ENCODE peak calls at places on chromosomes 5 and 9, in six cellular contexts. One of them, this sample, is unnamed.

GRCh38 chr5:600551-601541 is 11.3 kb upstream of the CEP72 start:
- DNase-seq in IMR-90: no peak
- DNase-seq in H9: no peak
- DNase-seq in H1: no peak
- DNase-seq in mesendoderm: no peak
- DNase-seq in mesenchymal stem cell: no peak
- DNase-seq in this sample: no peak

GRCh38 chr9:95831810-95832209 is 43.7 kb upstream of the ERCC6L2 start:
- DNase-seq in IMR-90: no peak
- DNase-seq in H9: no peak
- DNase-seq in H1: no peak
- DNase-seq in mesendoderm: no peak
- DNase-seq in mesenchymal stem cell: no peak
- DNase-seq in this sample: no peak

GRCh38 chr5:2754621-2755370 is 3.3 kb upstream of the IRX2 start:
- DNase-seq in IMR-90: no peak
- DNase-seq in H9: no peak
- DNase-seq in H1: no peak
- DNase-seq in mesendoderm: peak; percentile 47
- DNase-seq in mesenchymal stem cell: no peak
- DNase-seq in this sample: no peak

GRCh38 chr5:41707853-41708603 is 162.2 kb downstream of the OXCT1 start:
- DNase-seq in IMR-90: peak; percentile 76
- DNase-seq in H9: peak; percentile 55
- DNase-seq in H1: no peak
- DNase-seq in mesendoderm: peak; percentile 85
- DNase-seq in mesenchymal stem cell: peak; percentile 52
- DNase-seq in this sample: peak; percentile 9

GRCh38 chr9:127898433-127899199 is 787 bp downstream of the ST6GALNAC6 start:
- DNase-seq in IMR-90: peak; percentile 89
- DNase-seq in H9: peak; percentile 41
- DNase-seq in H1: no peak
- DNase-seq in mesendoderm: no peak
- DNase-seq in mesenchymal stem cell: peak; percentile 94
- DNase-seq in this sample: no peak

GRCh38 chr5:111848374-111848914 is 91.5 kb upstream of the NREP start:
- DNase-seq in IMR-90: peak; percentile 24
- DNase-seq in H9: no peak
- DNase-seq in H1: no peak
- DNase-seq in mesendoderm: no peak
- DNase-seq in mesenchymal stem cell: peak; percentile 77
- DNase-seq in this sample: no peak

GRCh38 chr5:33146916-33147315 is 293.8 kb upstream of the TARS1 start:
- DNase-seq in IMR-90: peak; percentile 67
- DNase-seq in H9: no peak
- DNase-seq in H1: no peak
- DNase-seq in mesendoderm: no peak
- DNase-seq in mesenchymal stem cell: peak; percentile 10
- DNase-seq in this sample: no peak

GRCh38 chr9:104256031-104256709 is 162.1 kb downstream of the SMC2 start:
- DNase-seq in IMR-90: no peak
- DNase-seq in H9: no peak
- DNase-seq in H1: no peak
- DNase-seq in mesendoderm: no peak
- DNase-seq in mesenchymal stem cell: no peak
- DNase-seq in this sample: no peak

GRCh38 chr5:68424799-68425537 is 209.4 kb downstream of the PIK3R1 start:
- DNase-seq in IMR-90: peak; percentile 49
- DNase-seq in H9: no peak
- DNase-seq in H1: no peak
- DNase-seq in mesendoderm: no peak
- DNase-seq in mesenchymal stem cell: peak; percentile 52
- DNase-seq in this sample: no peak

GRCh38 chr9:101029300-101030021 is 934 bp downstream of the PLPPR1 start:
- DNase-seq in IMR-90: no peak
- DNase-seq in H9: no peak
- DNase-seq in H1: no peak
- DNase-seq in mesendoderm: peak; percentile 2
- DNase-seq in mesenchymal stem cell: no peak
- DNase-seq in this sample: peak; percentile 36

GRCh38 chr5:68798877-68799276 is 294.9 kb upstream of the SLC30A5 start:
- DNase-seq in IMR-90: no peak
- DNase-seq in H9: no peak
- DNase-seq in H1: no peak
- DNase-seq in mesendoderm: no peak
- DNase-seq in mesenchymal stem cell: no peak
- DNase-seq in this sample: no peak

GRCh38 chr9:120696551-120697230 is 17.6 kb downstream of the MEGF9 start:
- DNase-seq in IMR-90: peak; percentile 38
- DNase-seq in H9: no peak
- DNase-seq in H1: no peak
- DNase-seq in mesendoderm: no peak
- DNase-seq in mesenchymal stem cell: peak; percentile 6
- DNase-seq in this sample: no peak

GRCh38 chr9:91681461-91682305 is 258.1 kb upstream of the NFIL3 start:
- DNase-seq in IMR-90: peak; percentile 64
- DNase-seq in H9: peak; percentile 87
- DNase-seq in H1: peak; percentile 47
- DNase-seq in mesendoderm: peak; percentile 79
- DNase-seq in mesenchymal stem cell: peak; percentile 66
- DNase-seq in this sample: peak; percentile 58

GRCh38 chr9:16175461-16175860 is 622.6 kb downstream of the CCDC171 start:
- DNase-seq in IMR-90: peak; percentile 18
- DNase-seq in H9: no peak
- DNase-seq in H1: no peak
- DNase-seq in mesendoderm: no peak
- DNase-seq in mesenchymal stem cell: no peak
- DNase-seq in this sample: no peak

GRCh38 chr9:129964901-129965734 is 77.9 kb downstream of the FNBP1 start:
- DNase-seq in IMR-90: peak; percentile 93
- DNase-seq in H9: no peak
- DNase-seq in H1: no peak
- DNase-seq in mesendoderm: peak; percentile 59
- DNase-seq in mesenchymal stem cell: peak; percentile 93
- DNase-seq in this sample: peak; percentile 26

GRCh38 chr5:78783434-78784130 is 135.0 kb upstream of the LHFPL2 start:
- DNase-seq in IMR-90: no peak
- DNase-seq in H9: no peak
- DNase-seq in H1: no peak
- DNase-seq in mesendoderm: no peak
- DNase-seq in mesenchymal stem cell: no peak
- DNase-seq in this sample: no peak
- H2BK15ac ChIP-seq in IMR-90: peak overlapping the region; percentile 71
- H2BK15ac ChIP-seq in H9: no peak overlapping the region
- H2BK15ac ChIP-seq in H1: no peak overlapping the region
- H2BK15ac ChIP-seq in mesendoderm: no peak overlapping the region
- H2BK15ac ChIP-seq in mesenchymal stem cell: no peak overlapping the region
- H2BK15ac ChIP-seq in this sample: no peak overlapping the region

DNA sequence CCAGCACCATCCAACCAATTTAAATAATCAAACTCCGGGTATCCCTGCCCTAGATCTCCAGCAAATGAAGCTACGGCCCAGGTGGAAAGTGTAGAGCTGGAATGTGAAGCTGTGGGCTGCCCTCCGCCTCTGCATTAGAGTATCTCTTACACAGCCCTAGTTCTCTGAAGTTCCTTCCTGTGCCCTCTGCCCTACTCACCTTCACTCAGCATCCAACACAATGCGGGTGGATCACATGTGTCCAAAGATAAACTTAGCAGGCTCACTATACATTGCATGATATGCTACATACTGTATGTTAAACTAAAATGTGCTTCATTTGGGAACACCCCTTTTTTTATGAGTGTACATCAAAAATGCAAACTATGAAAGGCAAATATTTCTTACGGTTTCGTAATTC is 70.0 kb upstream of the RAD23B start:
- DNase-seq in IMR-90: no peak
- DNase-seq in H9: no peak
- DNase-seq in H1: no peak
- DNase-seq in mesendoderm: no peak
- DNase-seq in mesenchymal stem cell: no peak
- DNase-seq in this sample: no peak
- H3K4me2 ChIP-seq in IMR-90: no peak overlapping the region
- H3K4me2 ChIP-seq in H9: no peak overlapping the region
- H3K4me2 ChIP-seq in H1: no peak overlapping the region
- H3K4me2 ChIP-seq in mesendoderm: no peak overlapping the region
- H3K4me2 ChIP-seq in mesenchymal stem cell: no peak overlapping the region
- H3K4me2 ChIP-seq in this sample: no peak overlapping the region

GRCh38 chr5:75823811-75824210 is 106.6 kb upstream of the POC5 start:
- DNase-seq in IMR-90: no peak
- DNase-seq in H9: no peak
- DNase-seq in H1: no peak
- DNase-seq in mesendoderm: no peak
- DNase-seq in mesenchymal stem cell: no peak
- DNase-seq in this sample: no peak
- H2BK15ac ChIP-seq in IMR-90: no peak overlapping the region
- H2BK15ac ChIP-seq in H9: no peak overlapping the region
- H2BK15ac ChIP-seq in H1: no peak overlapping the region
- H2BK15ac ChIP-seq in mesendoderm: no peak overlapping the region
- H2BK15ac ChIP-seq in mesenchymal stem cell: no peak overlapping the region
- H2BK15ac ChIP-seq in this sample: no peak overlapping the region

DNA sequence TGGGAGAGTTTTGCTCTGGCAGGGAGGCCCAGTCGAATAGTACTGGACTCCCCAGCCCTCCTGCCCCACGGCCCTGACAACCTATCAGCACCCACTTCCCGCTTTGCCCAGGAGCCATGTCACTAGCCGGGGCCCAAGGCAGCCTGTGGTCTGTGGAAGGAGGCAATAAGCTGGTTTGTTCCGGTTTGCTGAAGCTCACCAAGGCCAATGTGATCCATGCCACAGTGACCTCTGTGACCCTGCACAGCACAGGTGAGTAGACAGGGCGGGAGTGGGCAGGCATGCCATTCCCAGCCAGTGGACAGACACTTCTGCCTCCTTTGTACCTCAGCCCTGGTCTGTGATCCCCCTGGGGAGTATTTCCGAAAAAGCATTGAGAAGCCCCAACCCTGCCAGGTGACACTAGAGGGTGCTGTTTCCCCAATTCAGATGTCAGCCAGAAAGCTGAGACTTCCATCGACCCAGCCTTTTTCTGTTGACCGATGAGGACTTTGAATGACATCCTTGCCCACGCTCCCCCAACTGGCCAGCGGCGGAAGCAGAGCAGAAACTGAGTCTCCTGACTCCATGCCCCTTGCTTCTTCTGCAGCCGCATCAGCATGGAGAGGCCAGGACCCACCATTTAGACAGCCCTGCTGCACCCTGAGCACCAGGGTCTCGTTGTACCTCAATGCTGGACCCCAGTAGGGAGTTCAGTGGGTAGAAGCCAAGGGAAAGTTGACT is 9.6 kb downstream of the PCYOX1L start:
- DNase-seq in IMR-90: peak; percentile 70
- DNase-seq in H9: peak; percentile 88
- DNase-seq in H1: peak; percentile 62
- DNase-seq in mesendoderm: peak; percentile 94
- DNase-seq in mesenchymal stem cell: peak; percentile 82
- DNase-seq in this sample: peak; percentile 81
- H3K4me2 ChIP-seq in IMR-90: no peak overlapping the region
- H3K4me2 ChIP-seq in H9: no peak overlapping the region
- H3K4me2 ChIP-seq in H1: no peak overlapping the region
- H3K4me2 ChIP-seq in mesendoderm: no peak overlapping the region
- H3K4me2 ChIP-seq in mesenchymal stem cell: no peak overlapping the region
- H3K4me2 ChIP-seq in this sample: no peak overlapping the region

DNA sequence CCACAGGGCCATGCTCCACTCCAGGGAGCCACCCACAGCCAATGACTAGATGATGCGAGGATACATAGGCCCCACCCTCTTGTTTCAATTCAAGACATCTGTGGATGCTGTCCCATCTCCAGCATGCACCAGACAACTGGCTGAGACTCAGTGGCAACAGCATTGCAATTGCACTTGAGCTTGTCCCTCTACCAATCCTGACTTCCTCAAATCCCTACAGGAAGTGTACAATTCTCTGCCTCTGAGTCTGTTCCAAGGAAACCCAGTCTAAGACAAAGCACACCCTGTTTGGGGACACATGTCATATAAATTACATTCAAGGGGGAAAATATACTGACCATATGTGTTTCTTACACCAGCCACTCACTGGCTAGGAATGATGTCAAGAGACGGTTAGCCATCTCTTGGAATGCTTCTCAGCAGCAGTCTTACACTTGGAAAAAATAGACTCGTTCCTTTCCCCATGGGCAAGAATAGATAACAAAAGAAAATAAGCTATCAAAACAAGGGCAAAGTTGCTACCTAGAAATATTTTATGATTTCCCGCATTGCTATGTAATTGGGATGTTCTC is 312.5 kb upstream of the KIF2A start:
- DNase-seq in IMR-90: no peak
- DNase-seq in H9: no peak
- DNase-seq in H1: no peak
- DNase-seq in mesendoderm: no peak
- DNase-seq in mesenchymal stem cell: no peak
- DNase-seq in this sample: no peak
- H2BK15ac ChIP-seq in IMR-90: no peak overlapping the region
- H2BK15ac ChIP-seq in H9: no peak overlapping the region
- H2BK15ac ChIP-seq in H1: no peak overlapping the region
- H2BK15ac ChIP-seq in mesendoderm: no peak overlapping the region
- H2BK15ac ChIP-seq in mesenchymal stem cell: no peak overlapping the region
- H2BK15ac ChIP-seq in this sample: no peak overlapping the region

DNA sequence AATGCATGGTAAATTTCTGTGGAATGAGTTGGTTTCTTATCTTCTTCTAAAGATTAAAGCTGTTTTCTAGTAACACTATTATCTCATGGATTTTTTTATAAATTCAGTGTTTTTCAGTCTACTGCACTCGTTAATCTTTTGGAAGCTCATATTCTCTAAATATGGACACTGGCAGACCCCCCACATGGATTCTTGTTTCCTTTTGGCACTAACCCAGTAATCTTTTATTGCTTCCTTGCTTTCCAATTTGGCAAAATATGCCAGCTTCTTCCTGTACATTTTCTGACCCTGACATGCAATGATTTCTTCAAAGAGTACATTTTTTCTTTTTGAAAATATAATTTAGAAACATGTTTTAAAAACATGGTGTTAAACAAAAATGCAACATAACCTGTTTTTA is 474.2 kb upstream of the FTMT start:
- DNase-seq in IMR-90: no peak
- DNase-seq in H9: no peak
- DNase-seq in H1: no peak
- DNase-seq in mesendoderm: no peak
- DNase-seq in mesenchymal stem cell: no peak
- DNase-seq in this sample: no peak
- H3K4me2 ChIP-seq in IMR-90: no peak overlapping the region
- H3K4me2 ChIP-seq in H9: no peak overlapping the region
- H3K4me2 ChIP-seq in H1: no peak overlapping the region
- H3K4me2 ChIP-seq in mesendoderm: no peak overlapping the region
- H3K4me2 ChIP-seq in mesenchymal stem cell: no peak overlapping the region
- H3K4me2 ChIP-seq in this sample: no peak overlapping the region

DNA sequence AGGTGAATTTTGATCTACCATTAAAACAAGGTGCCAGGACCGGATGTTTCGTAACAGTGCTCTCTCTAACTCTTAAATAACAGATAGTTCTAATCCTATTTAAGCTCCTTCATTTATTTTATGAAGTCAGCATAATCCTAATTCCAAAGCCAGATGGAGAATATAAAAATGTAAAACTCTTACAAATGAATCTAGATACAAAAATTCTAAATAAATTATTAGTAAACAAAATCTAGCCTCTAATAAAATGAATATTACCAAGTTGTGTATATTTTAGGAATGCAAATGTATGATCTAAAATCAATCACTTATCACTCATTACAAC is 32.4 kb upstream of the IL33 start:
- DNase-seq in IMR-90: no peak
- DNase-seq in H9: no peak
- DNase-seq in H1: no peak
- DNase-seq in mesendoderm: no peak
- DNase-seq in mesenchymal stem cell: no peak
- DNase-seq in this sample: no peak
- H2BK15ac ChIP-seq in IMR-90: no peak overlapping the region
- H2BK15ac ChIP-seq in H9: no peak overlapping the region
- H2BK15ac ChIP-seq in H1: no peak overlapping the region
- H2BK15ac ChIP-seq in mesendoderm: no peak overlapping the region
- H2BK15ac ChIP-seq in mesenchymal stem cell: no peak overlapping the region
- H2BK15ac ChIP-seq in this sample: no peak overlapping the region